ENCODE peak calls at places on chromosome 7, in ten cellular contexts. H, M, U, V, Q, C, Y, E, L and W are unnamed samples.

GRCh38 chr7:53218730-53219504 is 183.5 kb downstream of the POM121L12 start:
- DNase-seq in Y (no peak), H (no peak), Q (peak; percentile 31), M (no peak), U (no peak), L (no peak), C (peak; percentile 21), E (peak; percentile 68), V (no peak), W (no peak)

GRCh38 chr7:140646931-140647647 is 6.5 kb upstream of the DENND2A start:
- DNase-seq in M (no peak), L (no peak), U (no peak), V (no peak), H (no peak), E (no peak), Q (peak; percentile 49), Y (peak; percentile 68), C (no peak), W (no peak)

GRCh38 chr7:147524726-147525245 is 1065.8 kb upstream of the C7orf33 start:
- DNase-seq in V (no peak), Y (no peak), H (no peak), Q (no peak), L (peak; percentile 16), C (no peak), M (no peak), U (no peak), E (no peak), W (no peak)

GRCh38 chr7:35468606-35469005 is 214.7 kb upstream of the TBX20 start:
- DNase-seq in E (no peak), H (no peak), M (no peak), Q (no peak), Y (no peak), C (no peak), V (no peak), L (no peak), U (no peak), W (no peak)

GRCh38 chr7:143397710-143398530 is 10.7 kb downstream of the EPHA1 start:
- DNase-seq in L (no peak), Y (peak; percentile 42), M (no peak), Q (no peak), V (no peak), H (no peak), C (no peak), E (no peak), U (no peak), W (no peak)

GRCh38 chr7:21960922-21961321 is 15.2 kb upstream of the CDCA7L start:
- DNase-seq in U (no peak), C (no peak), Q (no peak), E (no peak), M (peak; percentile 21), H (no peak), V (peak; percentile 35), L (peak; percentile 77), Y (no peak), W (no peak)

GRCh38 chr7:20624666-20625385 is 9.4 kb downstream of the ABCB5 start:
- DNase-seq in V (no peak), L (no peak), M (no peak), E (no peak), Q (no peak), H (no peak), Y (no peak), U (no peak), C (no peak), W (no peak)

GRCh38 chr7:79176859-79177477 is 276.5 kb downstream of the MAGI2 start:
- DNase-seq in M (peak; percentile 61), Q (no peak), U (no peak), C (no peak), V (peak; percentile 21), L (peak; percentile 64), Y (peak; percentile 46), E (no peak), H (no peak), W (peak; percentile 21)

GRCh38 chr7:127591189-127591588 is 2.3 kb upstream of the FSCN3 start:
- DNase-seq in Q (no peak), C (no peak), U (no peak), E (no peak), H (no peak), Y (no peak), L (no peak), V (no peak), M (no peak), W (no peak)

GRCh38 chr7:152894295-152895170 is 135.0 kb downstream of the ACTR3B start:
- DNase-seq in V (no peak), H (no peak), M (no peak), E (no peak), C (peak; percentile 33), U (no peak), L (no peak), Y (peak; percentile 43), Q (peak; percentile 65), W (peak; percentile 23)

GRCh38 chr7:27157717-27158431 is 1.4 kb upstream of the HOXA7 start:
- DNase-seq in Q (no peak), U (no peak), L (no peak), C (no peak), V (no peak), H (peak; percentile 5), M (no peak), E (peak; percentile 71), Y (peak; percentile 45), W (no peak)

GRCh38 chr7:74051629-74052410 is 23.8 kb downstream of the ELN start:
- DNase-seq in C (peak; percentile 52), M (no peak), E (peak; percentile 73), V (no peak), Q (peak; percentile 42), L (peak; percentile 42), U (peak; percentile 54), H (no peak), Y (no peak), W (no peak)

GRCh38 chr7:80659120-80660055 is 20.9 kb downstream of the CD36 start:
- DNase-seq in E (no peak), H (no peak), Q (no peak), C (no peak), U (no peak), Y (no peak), M (no peak), L (peak; percentile 43), V (no peak), W (no peak)

GRCh38 chr7:132296820-132297219 is 279.4 kb downstream of the PLXNA4 start:
- DNase-seq in M (no peak), L (no peak), Q (no peak), H (no peak), Y (no peak), C (no peak), V (no peak), U (no peak), E (no peak), W (no peak)

GRCh38 chr7:234712-235553 is 42.6 kb downstream of the FAM20C start:
- DNase-seq in Q (no peak), E (peak; percentile 87), Y (no peak), L (peak; percentile 65), C (no peak), V (no peak), H (no peak), M (no peak), U (peak; percentile 78), W (no peak)

GRCh38 chr7:82291931-82292330 is 151.6 kb downstream of the CACNA2D1 start:
- DNase-seq in L (peak; percentile 1), M (no peak), Y (no peak), C (no peak), U (no peak), V (no peak), Q (no peak), H (no peak), E (no peak), W (no peak)

GRCh38 chr7:90312745-90313144 is 8.4 kb downstream of the FAM237B start:
- DNase-seq in H (no peak), E (no peak), M (no peak), Y (no peak), C (no peak), L (peak; percentile 43), U (no peak), Q (no peak), V (no peak), W (no peak)

GRCh38 chr7:13282377-13282980 is 595.0 kb downstream of the ARL4A start:
- DNase-seq in L (peak; percentile 52), E (no peak), U (no peak), V (no peak), H (no peak), M (no peak), C (no peak), Q (no peak), Y (no peak), W (no peak)
- TF ChIP-seq CTCF in L (peak; percentile 49), E (no peak), U (peak; percentile 43), V (peak; percentile 61), H (peak; percentile 16), M (no peak), C (peak; percentile 67), Q (peak; percentile 74), Y (no peak), W (peak; percentile 38)

GRCh38 chr7:100271716-100272537 is 35.6 kb upstream of the SPDYE3 start:
- DNase-seq in Q (peak; percentile 99), C (peak; percentile 99), L (peak; percentile 96), H (peak; percentile 96), Y (peak; percentile 99), E (peak; percentile 99), V (peak; percentile 84), U (peak; percentile 100), M (peak; percentile 70), W (peak; percentile 98)
- TF ChIP-seq CTCF in Q (peak; percentile 46), C (peak; percentile 35), L (peak; percentile 28), H (no peak), Y (peak; percentile 6), E (peak; percentile 47), V (peak; percentile 12), U (peak; percentile 30), M (peak; percentile 13), W (peak; percentile 42)

GRCh38 chr7:24290004-24290641 is 6.1 kb downstream of the NPY start:
- DNase-seq in C (no peak), Y (no peak), V (peak; percentile 1), E (no peak), Q (no peak), U (no peak), M (no peak), L (peak; percentile 68), H (no peak), W (no peak)
- TF ChIP-seq CTCF in C (peak; percentile 65), Y (no peak), V (peak; percentile 32), E (peak; percentile 51), Q (peak; percentile 58), U (peak; percentile 38), M (peak; percentile 16), L (peak; percentile 64), H (peak; percentile 24), W (peak; percentile 14)

DNA sequence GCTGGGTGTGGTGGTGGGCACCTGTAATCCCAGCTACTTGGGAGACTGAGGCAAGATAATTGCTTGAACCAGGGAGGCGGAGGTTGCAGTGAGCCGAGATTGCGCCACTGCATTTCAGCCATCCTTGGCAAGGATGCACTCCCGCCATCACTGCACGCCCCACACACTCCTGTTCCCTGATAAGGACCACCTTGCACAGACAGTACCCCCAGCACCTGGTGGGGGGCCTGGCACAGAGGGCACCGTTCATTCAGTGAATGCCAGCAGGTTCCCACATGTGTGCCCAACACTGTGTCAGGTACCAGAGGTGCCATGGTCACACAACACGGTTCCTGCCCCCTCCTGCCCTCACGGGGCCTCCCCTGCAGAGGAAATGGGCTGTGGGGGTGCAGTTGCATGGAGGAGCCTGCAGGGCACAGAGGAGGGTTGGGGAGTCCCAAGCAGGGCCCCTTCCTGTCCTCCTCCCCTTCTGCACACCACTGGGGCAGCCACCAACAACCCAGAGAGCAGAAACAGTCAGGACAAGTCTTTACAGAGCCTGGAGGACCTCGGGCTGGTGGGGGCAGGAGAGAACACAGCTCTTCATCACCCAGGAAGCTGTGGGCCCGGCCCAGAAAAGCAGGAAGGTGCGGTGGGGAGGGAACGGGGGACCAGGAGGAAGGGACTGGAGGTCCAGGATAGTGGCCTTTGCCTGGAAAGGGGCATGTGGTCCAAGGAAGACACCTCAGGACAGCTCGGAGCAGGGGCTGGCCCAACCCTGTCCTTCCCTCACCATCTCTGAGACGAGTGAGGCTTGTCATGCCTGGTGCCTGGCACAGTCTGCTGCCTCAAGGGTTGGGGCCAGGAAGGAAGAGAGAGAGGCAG is 7.1 kb downstream of the CRYGN start:
- DNase-seq in U (no peak), Q (no peak), M (no peak), E (peak; percentile 55), C (no peak), Y (no peak), H (no peak), L (peak; percentile 55), V (no peak), W (no peak)
- TF ChIP-seq CTCF in U (no peak), Q (no peak), M (peak; percentile 2), E (no peak), C (no peak), Y (no peak), H (peak; percentile 10), L (peak; percentile 33), V (no peak), W (no peak)